ENCODE peak calls at places on chromosomes 4 and X, in eight cellular contexts. E, H, X, L, Z, M, T and J are unnamed samples.

GRCh38 chrX:11137543-11138139 is 26.5 kb downstream of the HCCS start:
- DNase-seq in M (peak; percentile 57), X (peak; percentile 43), H (peak; percentile 10), L (no peak), T (peak; percentile 28), E (peak; percentile 68), Z (no peak), J (no peak)

GRCh38 chr4:36277533-36277932 is 3.9 kb upstream of the DTHD1 start:
- DNase-seq in X (no peak), H (no peak), T (no peak), L (no peak), Z (no peak), M (no peak), E (no peak), J (no peak)

GRCh38 chr4:85028910-85029309 is 62.4 kb upstream of the WDFY3 start:
- DNase-seq in T (no peak), E (no peak), L (no peak), Z (no peak), H (peak; percentile 79), X (peak; percentile 89), M (no peak), J (no peak)

GRCh38 chrX:14694631-14695030 is 165.3 kb downstream of the GLRA2 start:
- DNase-seq in L (no peak), M (no peak), E (no peak), H (no peak), X (no peak), Z (no peak), T (no peak), J (no peak)

GRCh38 chr4:109749388-109750082 is 19.7 kb upstream of the PLA2G12A start:
- DNase-seq in X (no peak), T (no peak), Z (no peak), L (no peak), M (no peak), E (no peak), H (no peak), J (no peak)

GRCh38 chrX:75155454-75155829 is 641 bp downstream of the ABCB7 start:
- DNase-seq in M (peak; percentile 44), T (peak; percentile 50), X (peak; percentile 35), L (no peak), H (no peak), Z (no peak), E (peak; percentile 55), J (no peak)

GRCh38 chrX:21905209-21905735 is 35.2 kb upstream of the SMS start:
- DNase-seq in Z (no peak), T (peak; percentile 61), X (no peak), L (no peak), H (no peak), E (no peak), M (no peak), J (no peak)

GRCh38 chr4:38734886-38735285 is 47.9 kb downstream of the TLR10 start:
- DNase-seq in L (no peak), H (no peak), E (no peak), T (no peak), M (no peak), X (no peak), Z (no peak), J (no peak)

GRCh38 chr4:24651266-24651665 is 66.9 kb upstream of the DHX15 start:
- DNase-seq in T (no peak), Z (no peak), H (no peak), M (no peak), X (no peak), L (no peak), E (peak; percentile 16), J (no peak)